ENCODE peak calls at places on chromosomes 16 and 17, in five cellular contexts. O is GM23338, N is GM23248, H is mammary epithelial cell, C is PC-3. W is an unnamed sample.
A peak's percentile ranks its signal among the peaks of the same experiment; 100 is the strongest.

GRCh38 chr17:80830020-80830780 is 161.4 kb upstream of the CHMP6 start:
- DNase-seq in H (no peak), N (no peak), C (no peak), O (no peak), W (no peak)

GRCh38 chr16:67847064-67847861 is at the start of gene CENPT:
- DNase-seq in C (peak; percentile 64), O (peak; percentile 62), N (peak; percentile 87), H (peak; percentile 78), W (peak; percentile 87)

GRCh38 chr16:85311741-85312140 is 199.5 kb upstream of the CIBAR2 start:
- DNase-seq in O (no peak), H (no peak), N (no peak), C (no peak), W (no peak)

GRCh38 chr16:28935924-28936783 is 4.4 kb downstream of the CD19 start:
- DNase-seq in H (peak; percentile 38), C (peak; percentile 29), N (peak; percentile 76), O (peak; percentile 96), W (peak; percentile 55)

GRCh38 chr16:86533942-86534341 is 21.1 kb downstream of the MTHFSD start:
- DNase-seq in C (no peak), N (no peak), O (no peak), H (no peak), W (no peak)

GRCh38 chr16:69486272-69486671 is 61.9 kb downstream of the CYB5B start:
- DNase-seq in N (no peak), H (no peak), C (no peak), O (no peak), W (no peak)

GRCh38 chr17:1455291-1455747 is 713 bp downstream of the CRK start:
- DNase-seq in C (peak; percentile 60), O (peak; percentile 82), N (peak; percentile 91), H (peak; percentile 50), W (peak; percentile 86)

GRCh38 chr17:19338031-19338990 is 24.2 kb downstream of the B9D1 start:
- DNase-seq in H (peak; percentile 50), N (peak; percentile 48), O (peak; percentile 87), C (peak; percentile 65), W (peak; percentile 82)

GRCh38 chr17:80720624-80721577 is 176.3 kb downstream of the RPTOR start:
- DNase-seq in N (peak; percentile 74), H (peak; percentile 82), O (no peak), C (peak; percentile 97), W (no peak)

DNA sequence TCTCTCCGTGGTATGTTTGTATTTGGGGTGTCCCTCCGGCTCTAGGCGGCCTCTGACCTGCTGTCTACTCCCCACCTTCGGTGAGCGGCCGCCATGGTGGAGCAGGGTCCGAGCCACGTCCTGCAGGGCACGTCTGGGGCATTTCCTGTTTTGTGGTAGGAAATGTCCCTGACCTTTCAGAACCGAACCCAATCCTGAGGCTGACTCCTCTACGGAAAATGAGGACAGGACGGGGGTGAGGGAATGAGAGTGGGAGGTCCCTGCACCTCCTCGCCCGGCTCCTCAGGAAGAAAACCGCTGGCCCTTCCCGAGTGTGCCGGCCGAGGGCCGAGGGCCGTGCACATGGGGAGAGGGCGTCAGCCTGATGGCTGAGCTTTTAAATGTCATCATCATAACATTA is 45.8 kb downstream of the WDR45B start:
- DNase-seq in C (no peak), O (no peak), N (no peak), H (no peak), W (no peak)
- H3K27ac ChIP-seq in C (no peak overlapping the region), O (peak overlapping the region; percentile 55), N (no peak overlapping the region), H (no peak overlapping the region), W (no peak overlapping the region)

GRCh38 chr16:55370762-55371482 is 46.9 kb downstream of the IRX6 start:
- DNase-seq in O (peak; percentile 84), H (peak; percentile 42), C (peak; percentile 22), N (peak; percentile 79), W (peak; percentile 77)
- H3K4me2 ChIP-seq in O (peak overlapping the region; percentile 60), H (peak overlapping the region; percentile 57), C (no peak overlapping the region), N (peak overlapping the region; percentile 56), W (peak overlapping the region; percentile 67)

DNA sequence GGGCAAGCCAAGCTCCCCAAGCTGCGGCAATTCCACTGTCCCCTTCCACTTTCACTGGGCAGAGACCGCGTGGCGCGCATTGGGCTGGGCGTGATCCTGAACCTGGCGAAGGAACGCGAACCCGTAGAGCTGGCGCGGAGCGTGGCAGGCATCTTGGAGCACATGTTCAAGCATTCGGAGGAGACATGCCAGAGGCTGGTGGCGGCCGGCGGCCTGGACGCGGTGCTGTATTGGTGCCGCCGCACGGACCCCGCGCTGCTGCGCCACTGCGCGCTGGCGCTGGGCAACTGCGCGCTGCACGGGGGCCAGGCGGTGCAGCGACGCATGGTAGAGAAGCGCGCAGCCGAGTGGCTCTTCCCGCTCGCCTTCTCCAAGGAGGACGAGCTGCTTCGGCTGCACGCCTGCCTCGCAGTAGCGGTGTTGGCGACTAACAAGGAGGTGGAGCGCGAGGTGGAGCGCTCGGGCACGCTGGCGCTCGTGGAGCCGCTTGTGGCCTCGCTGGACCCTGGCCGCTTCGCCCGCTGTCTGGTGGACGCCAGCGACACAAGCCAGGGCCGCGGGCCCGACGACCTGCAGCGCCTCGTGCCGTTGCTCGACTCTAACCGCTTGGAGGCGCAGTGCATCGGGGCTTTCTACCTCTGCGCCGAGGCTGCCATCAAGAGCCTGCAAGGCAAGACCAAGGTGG is 9.8 kb downstream of the SARM1 start:
- DNase-seq in N (no peak), C (no peak), H (no peak), O (peak; percentile 94), W (peak; percentile 56)
- TF ChIP-seq EZH2 in N (no peak), C (no peak), H (no peak), O (no peak), W (no peak)

GRCh38 chr17:81961087-81961514 is at the start of gene NOTUM:
- DNase-seq in C (peak; percentile 35), N (peak; percentile 61), H (no peak), O (peak; percentile 79), W (peak; percentile 73)

GRCh38 chr17:81962499-81963441 is 1.8 kb upstream of the NOTUM start:
- DNase-seq in O (peak; percentile 39), N (no peak), C (no peak), H (no peak), W (no peak)

GRCh38 chr17:81960130-81960958 is 643 bp downstream of the NOTUM start:
- DNase-seq in N (no peak), O (peak; percentile 66), H (no peak), C (no peak), W (no peak)

GRCh38 chr17:81959362-81960129 is 1.4 kb downstream of the NOTUM start:
- DNase-seq in O (peak; percentile 80), C (peak; percentile 59), H (peak; percentile 33), N (peak; percentile 73), W (peak; percentile 83)

GRCh38 chr17:81961554-81962498 is 839 bp upstream of the NOTUM start:
- DNase-seq in N (no peak), O (peak; percentile 41), H (no peak), C (no peak), W (no peak)
- H3K27ac ChIP-seq in N (no peak overlapping the region), O (no peak overlapping the region), H (no peak overlapping the region), C (no peak overlapping the region), W (no peak overlapping the region)

GRCh38 chr16:82605863-82606620 is 20.7 kb upstream of the CDH13 start:
- DNase-seq in H (no peak), C (no peak), O (peak; percentile 81), N (no peak), W (peak; percentile 20)
- H3K4me2 ChIP-seq in H (no peak overlapping the region), C (no peak overlapping the region), O (peak overlapping the region; percentile 66), N (no peak overlapping the region), W (peak overlapping the region; percentile 46)

GRCh38 chr16:2211923-2212347 is 1.3 kb upstream of the BRICD5 start:
- DNase-seq in O (no peak), H (no peak), N (no peak), C (no peak), W (no peak)
- TF ChIP-seq EZH2 in O (no peak), H (no peak), N (no peak), C (no peak), W (no peak)